ENCODE peak calls at places on chromosomes 4 and X, in eight cellular contexts. O is WERI-Rb-1, C is upper lobe of left lung, B is A549, L is brain microvascular endothelial cell, N is iPS DF 6.9, A is suprapubic skin, I is thoracic aorta. W is an unnamed sample.

GRCh38 chrX:40272786-40273185 is 175.0 kb upstream of the BCOR start:
- DNase-seq in O (no peak), C (no peak), B (no peak), L (no peak), N (no peak), A (no peak), I (no peak), W (no peak)

GRCh38 chr4:184747034-184747830 is 13.3 kb upstream of the CENPU start:
- DNase-seq in O (peak), C (no peak), B (no peak), L (no peak), N (no peak), A (no peak), I (no peak), W (no peak)

GRCh38 chr4:43651991-43652390 is 759.5 kb downstream of the GRXCR1 start:
- DNase-seq in O (no peak), C (no peak), B (no peak), L (no peak), N (no peak), A (no peak), I (no peak), W (no peak)

GRCh38 chr4:36399762-36400353 is 118.4 kb downstream of the DTHD1 start:
- DNase-seq in O (peak), C (no peak), B (peak), L (no peak), N (no peak), A (no peak), I (no peak), W (no peak)

GRCh38 chrX:136250191-136251041 is 784 bp downstream of the MAP7D3 start:
- DNase-seq in O (no peak), C (peak), B (peak), L (no peak), N (no peak), A (no peak), I (no peak), W (no peak)

GRCh38 chr4:76545161-76545884 is 110.3 kb downstream of the SHROOM3 start:
- DNase-seq in O (no peak), C (no peak), B (no peak), L (no peak), N (no peak), A (no peak), I (no peak), W (no peak)

GRCh38 chr4:113394730-113395530 is 345.5 kb downstream of the ANK2 start:
- DNase-seq in O (peak), C (no peak), B (peak), L (peak), N (peak), A (no peak), I (peak), W (no peak)

GRCh38 chr4:169147217-169147616 is 123.5 kb downstream of the SH3RF1 start:
- DNase-seq in O (no peak), C (no peak), B (no peak), L (no peak), N (no peak), A (no peak), I (no peak), W (no peak)

GRCh38 chr4:113961322-113961698 is 18.1 kb downstream of the ARSJ start:
- DNase-seq in O (no peak), C (no peak), B (peak), L (peak), N (no peak), A (no peak), I (no peak), W (no peak)

GRCh38 chrX:9329056-9329455 is 135.8 kb upstream of the TBL1X start:
- DNase-seq in O (no peak), C (no peak), B (no peak), L (no peak), N (no peak), A (no peak), I (no peak), W (no peak)

GRCh38 chrX:107135965-107136307 is 17.3 kb upstream of the RBM41 start:
- DNase-seq in O (no peak), C (no peak), B (no peak), L (no peak), N (no peak), A (no peak), I (no peak), W (no peak)

GRCh38 chrX:13013353-13014110 is 30.9 kb downstream of the FAM9C start:
- DNase-seq in O (no peak), C (no peak), B (peak), L (no peak), N (no peak), A (no peak), I (no peak), W (no peak)

GRCh38 chrX:48897157-48897620 is 379 bp downstream of the TIMM17B start:
- DNase-seq in O (peak), C (peak), B (peak), L (peak), N (no peak), A (peak), I (no peak), W (no peak)

GRCh38 chr4:147991543-147992295 is 259.8 kb downstream of the ARHGAP10 start:
- DNase-seq in O (no peak), C (no peak), B (no peak), L (no peak), N (no peak), A (no peak), I (no peak), W (no peak)

GRCh38 chr4:137909910-137910309 is 332.2 kb downstream of the SLC7A11 start:
- DNase-seq in O (no peak), C (no peak), B (no peak), L (no peak), N (peak), A (no peak), I (no peak), W (no peak)

GRCh38 chr4:108700358-108700757 is 50.0 kb downstream of the OSTC start:
- DNase-seq in O (no peak), C (no peak), B (no peak), L (no peak), N (no peak), A (no peak), I (no peak), W (no peak)

GRCh38 chr4:71294301-71294700 is 44.5 kb upstream of the SLC4A4 start:
- DNase-seq in O (no peak), C (no peak), B (no peak), L (peak), N (no peak), A (no peak), I (no peak), W (no peak)

GRCh38 chr4:610411-611261 is 14.7 kb upstream of the PDE6B start:
- DNase-seq in O (no peak), C (peak), B (peak), L (peak), N (no peak), A (peak), I (no peak), W (peak)

GRCh38 chrX:3221643-3222042 is 124.8 kb downstream of the MXRA5 start:
- DNase-seq in O (no peak), C (no peak), B (no peak), L (no peak), N (no peak), A (no peak), I (no peak), W (no peak)

GRCh38 chr4:35124116-35124515 is 1120.2 kb downstream of the ARAP2 start:
- DNase-seq in O (no peak), C (no peak), B (no peak), L (no peak), N (no peak), A (no peak), I (no peak), W (no peak)

GRCh38 chrX:147405764-147406163 is 506.0 kb upstream of the FMR1 start:
- DNase-seq in O (no peak), C (no peak), B (no peak), L (no peak), N (no peak), A (no peak), I (no peak), W (no peak)

GRCh38 chr4:112290341-112290740 is 4.6 kb upstream of the TIFA start:
- DNase-seq in O (no peak), C (no peak), B (no peak), L (no peak), N (no peak), A (no peak), I (no peak), W (no peak)

GRCh38 chr4:74376888-74377483 is 12.0 kb downstream of the EREG start:
- DNase-seq in O (no peak), C (no peak), B (peak), L (peak), N (no peak), A (no peak), I (no peak), W (no peak)

GRCh38 chr4:139367421-139368090 is 65.3 kb upstream of the NDUFC1 start:
- DNase-seq in O (no peak), C (no peak), B (no peak), L (no peak), N (no peak), A (no peak), I (no peak), W (no peak)

GRCh38 chr4:73311428-73311827 is 52.8 kb upstream of the ANKRD17 start:
- DNase-seq in O (no peak), C (no peak), B (peak), L (no peak), N (no peak), A (no peak), I (no peak), W (no peak)

GRCh38 chr4:143355540-143356217 is 19.0 kb downstream of the GAB1 start:
- DNase-seq in O (no peak), C (no peak), B (no peak), L (no peak), N (no peak), A (no peak), I (no peak), W (peak)

GRCh38 chrX:47482065-47482511 is 934 bp downstream of the ZNF41 start:
- DNase-seq in O (no peak), C (no peak), B (no peak), L (no peak), N (no peak), A (no peak), I (no peak), W (no peak)

GRCh38 chr4:15654556-15655222 is 468 bp downstream of the FBXL5 start:
- DNase-seq in O (peak), C (no peak), B (peak), L (peak), N (no peak), A (peak), I (no peak), W (no peak)

GRCh38 chr4:5078015-5078414 is 26.7 kb downstream of the STK32B start:
- DNase-seq in O (no peak), C (no peak), B (no peak), L (no peak), N (no peak), A (no peak), I (no peak), W (no peak)

GRCh38 chr4:110610940-110611785 is 11.7 kb downstream of the PITX2 start:
- DNase-seq in O (no peak), C (peak), B (peak), L (no peak), N (no peak), A (no peak), I (no peak), W (no peak)

GRCh38 chr4:159390648-159391047 is 287.8 kb downstream of the RAPGEF2 start:
- DNase-seq in O (no peak), C (no peak), B (peak), L (peak), N (no peak), A (no peak), I (peak), W (peak)

GRCh38 chrX:154020500-154021115 is 906 bp upstream of the IRAK1 start:
- DNase-seq in O (no peak), C (no peak), B (peak), L (no peak), N (no peak), A (no peak), I (no peak), W (no peak)

GRCh38 chr4:186700746-186701145 is 22.9 kb downstream of the FAT1 start:
- DNase-seq in O (no peak), C (peak), B (no peak), L (peak), N (no peak), A (peak), I (peak), W (no peak)

GRCh38 chr4:186698028-186698427 is 25.6 kb downstream of the FAT1 start:
- DNase-seq in O (no peak), C (no peak), B (no peak), L (no peak), N (no peak), A (no peak), I (no peak), W (no peak)

GRCh38 chr4:186699881-186700397 is 23.7 kb downstream of the FAT1 start:
- DNase-seq in O (no peak), C (no peak), B (no peak), L (no peak), N (no peak), A (no peak), I (peak), W (no peak)

GRCh38 chr4:186698525-186698924 is 25.1 kb downstream of the FAT1 start:
- DNase-seq in O (no peak), C (no peak), B (no peak), L (no peak), N (no peak), A (no peak), I (no peak), W (no peak)

GRCh38 chr4:186699298-186699697 is 24.4 kb downstream of the FAT1 start:
- DNase-seq in O (no peak), C (no peak), B (no peak), L (no peak), N (no peak), A (no peak), I (no peak), W (peak)
- H3K27ac ChIP-seq in O (no peak), C (no peak), B (no peak), L (no peak), N (no peak), A (no peak), I (peak), W (peak)

GRCh38 chrX:7061429-7061828 is 86.1 kb upstream of the STS start:
- DNase-seq in O (no peak), C (no peak), B (peak), L (no peak), N (no peak), A (no peak), I (no peak), W (no peak)
- H3K27ac ChIP-seq in O (no peak), C (no peak), B (no peak), L (peak), N (no peak), A (no peak), I (no peak), W (no peak)

DNA sequence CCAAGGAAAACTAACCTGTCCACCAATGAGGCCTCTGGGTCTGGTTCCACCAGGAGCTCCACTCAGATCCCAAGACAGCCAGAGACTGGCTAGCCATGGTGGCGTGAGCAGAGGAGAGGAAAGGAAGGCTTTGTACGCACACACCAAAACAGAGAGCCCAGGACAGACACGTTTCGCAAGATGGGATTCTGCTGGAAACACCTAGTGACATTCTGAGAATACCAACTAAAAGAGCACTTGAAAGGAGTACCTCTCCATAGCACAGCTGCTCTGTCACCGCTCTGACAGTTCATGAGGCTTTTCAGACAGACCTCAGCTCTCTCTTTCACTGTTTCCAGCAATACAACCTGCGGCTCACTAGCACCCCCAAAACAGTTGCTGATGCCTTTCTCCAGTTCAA is 105.0 kb downstream of the SH3KBP1 start:
- DNase-seq in O (no peak), C (no peak), B (no peak), L (no peak), N (no peak), A (no peak), I (no peak), W (no peak)
- H3K27ac ChIP-seq in O (no peak), C (no peak), B (no peak), L (no peak), N (no peak), A (no peak), I (no peak), W (no peak)

GRCh38 chrX:139881130-139881529 is 51.7 kb downstream of the ATP11C start:
- DNase-seq in O (no peak), C (no peak), B (no peak), L (peak), N (no peak), A (no peak), I (no peak), W (peak)
- H3K27ac ChIP-seq in O (no peak), C (no peak), B (no peak), L (peak), N (no peak), A (no peak), I (peak), W (peak)

DNA sequence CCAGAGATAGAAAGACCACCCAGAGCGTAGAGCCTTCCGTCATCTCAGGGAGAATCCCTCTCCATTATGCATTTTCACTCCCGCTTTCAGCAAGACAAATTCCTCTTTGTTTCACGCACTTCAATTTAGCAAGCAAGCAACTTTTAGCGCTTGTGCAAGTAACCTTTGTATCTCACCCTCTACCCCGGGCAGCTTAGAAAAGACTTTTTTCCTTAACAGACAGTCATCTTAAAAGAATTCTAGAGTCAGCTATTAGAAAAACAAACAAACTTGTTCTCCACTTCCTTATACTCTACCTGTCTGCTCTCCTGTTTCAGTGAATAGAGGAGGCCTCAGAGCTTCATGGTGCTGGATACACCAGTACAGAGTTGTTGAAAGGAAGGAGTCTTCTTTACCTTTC is 12.1 kb downstream of the TIGD2 start:
- DNase-seq in O (no peak), C (no peak), B (peak), L (peak), N (no peak), A (no peak), I (no peak), W (peak)
- H3K27ac ChIP-seq in O (no peak), C (no peak), B (peak), L (no peak), N (no peak), A (peak), I (no peak), W (peak)

DNA sequence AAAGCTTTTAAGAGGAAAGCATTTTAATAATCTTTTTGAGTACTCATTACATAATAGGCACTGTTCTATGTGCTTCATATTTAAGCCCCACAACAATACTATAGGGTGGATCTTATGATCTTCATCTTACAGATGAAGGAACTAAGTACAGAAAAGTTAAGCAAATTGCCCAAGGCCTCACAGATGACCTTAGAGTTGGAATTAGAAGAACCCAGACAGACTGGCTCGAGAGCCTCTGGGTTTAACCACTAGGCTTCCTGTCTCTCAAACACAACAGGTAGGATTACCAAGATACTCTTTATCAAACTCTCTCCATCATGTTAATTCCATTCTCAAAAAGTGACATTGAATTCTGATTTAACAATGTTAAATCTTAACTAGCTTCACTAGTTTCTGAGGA is 23.8 kb downstream of the TRPC5 start:
- DNase-seq in O (no peak), C (no peak), B (no peak), L (no peak), N (no peak), A (no peak), I (no peak), W (no peak)
- H3K27ac ChIP-seq in O (no peak), C (no peak), B (no peak), L (no peak), N (no peak), A (no peak), I (no peak), W (no peak)

GRCh38 chr4:172656055-172656454 is 512.6 kb upstream of the GALNT7 start:
- DNase-seq in O (no peak), C (no peak), B (no peak), L (no peak), N (no peak), A (no peak), I (no peak), W (no peak)

GRCh38 chr4:172654482-172654881 is 514.1 kb upstream of the GALNT7 start:
- DNase-seq in O (peak), C (no peak), B (no peak), L (no peak), N (no peak), A (no peak), I (no peak), W (no peak)

GRCh38 chr4:172662113-172662512 is 506.5 kb upstream of the GALNT7 start:
- DNase-seq in O (no peak), C (no peak), B (no peak), L (no peak), N (no peak), A (no peak), I (no peak), W (no peak)

GRCh38 chr4:172652369-172652768 is 516.2 kb upstream of the GALNT7 start:
- DNase-seq in O (no peak), C (no peak), B (no peak), L (no peak), N (no peak), A (no peak), I (no peak), W (no peak)

GRCh38 chr4:172657112-172657511 is 511.5 kb upstream of the GALNT7 start:
- DNase-seq in O (no peak), C (no peak), B (no peak), L (no peak), N (no peak), A (no peak), I (no peak), W (no peak)
- H3K27ac ChIP-seq in O (no peak), C (no peak), B (no peak), L (no peak), N (no peak), A (no peak), I (no peak), W (no peak)

DNA sequence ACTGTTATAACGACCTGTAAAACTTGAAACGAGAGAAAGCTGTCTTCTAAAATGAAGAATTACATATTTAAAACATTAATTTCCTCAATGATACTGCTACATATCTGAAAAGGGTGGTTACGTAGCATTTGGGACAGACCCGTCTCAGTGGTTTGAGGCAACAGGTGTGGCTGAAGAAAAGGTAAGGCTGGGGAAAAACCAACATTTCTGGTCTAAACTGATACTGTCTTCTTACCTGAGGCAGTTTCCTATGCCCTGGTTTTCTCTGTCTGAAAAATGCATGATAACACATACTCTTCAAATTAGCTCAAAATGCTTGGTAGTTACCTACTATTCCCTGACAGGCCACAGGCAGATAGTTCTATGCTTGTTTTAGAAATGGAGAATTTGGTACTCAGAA is 30.4 kb downstream of the PLS3 start:
- DNase-seq in O (no peak), C (no peak), B (no peak), L (no peak), N (no peak), A (no peak), I (no peak), W (no peak)
- H3K27ac ChIP-seq in O (no peak), C (peak), B (peak), L (peak), N (no peak), A (peak), I (peak), W (peak)

W was measured in epithelial cell of prostate.